ENCODE peak calls at places on chromosomes 4 and X, in four cellular contexts. Q is astrocyte of the hippocampus; P is body of pancreas; S is activated effector memory CD4-positive, alpha-beta T cell treated with Interleukin-2 at 50 U/mL for 16 hours. L is an unnamed sample.

GRCh38 chr4:140252144-140252741 is 98.3 kb upstream of the MAML3 start:
- DNase-seq in Q (peak), P (peak), S (no peak), L (no peak)

GRCh38 chrX:110021180-110022022 is 18.5 kb downstream of the TMEM164 start:
- DNase-seq in Q (peak), P (no peak), S (no peak), L (no peak)

GRCh38 chrX:48028091-48028490 is 21.3 kb downstream of the SPACA5 start:
- DNase-seq in Q (no peak), P (no peak), S (no peak), L (no peak)

GRCh38 chr4:155889946-155890345 is 13.6 kb upstream of the TDO2 start:
- DNase-seq in Q (no peak), P (no peak), S (no peak), L (no peak)

GRCh38 chr4:91837608-91838029 is 466.1 kb upstream of the GRID2 start:
- DNase-seq in Q (peak), P (no peak), S (no peak), L (no peak)

GRCh38 chr4:24651266-24651665 is 66.9 kb upstream of the DHX15 start:
- DNase-seq in Q (peak), P (no peak), S (no peak), L (no peak)

GRCh38 chr4:113820164-113820563 is 58.6 kb upstream of the CAMK2D start:
- DNase-seq in Q (no peak), P (no peak), S (no peak), L (no peak)

GRCh38 chrX:17415242-17415815 is 40.3 kb downstream of the NHS start:
- DNase-seq in Q (peak), P (no peak), S (no peak), L (no peak)

GRCh38 chrX:149060921-149061320 is 444.2 kb downstream of the IDS start:
- DNase-seq in Q (peak), P (no peak), S (no peak), L (no peak)

GRCh38 chr4:7423801-7424552 is 10.8 kb downstream of the PSAPL1 start:
- DNase-seq in Q (peak), P (no peak), S (no peak), L (peak)

GRCh38 chr4:31088600-31089230 is 368.5 kb downstream of the PCDH7 start:
- DNase-seq in Q (peak), P (no peak), S (no peak), L (no peak)

GRCh38 chr4:183098723-183099536 is at the start of gene WWC2:
- DNase-seq in Q (peak), P (peak), S (peak), L (peak)

GRCh38 chrX:40864972-40865371 is 129.6 kb upstream of the MED14 start:
- DNase-seq in Q (peak), P (no peak), S (no peak), L (no peak)

GRCh38 chr4:891747-892146 is 40.4 kb downstream of the GAK start:
- DNase-seq in Q (no peak), P (no peak), S (no peak), L (no peak)

GRCh38 chrX:72125331-72126047 is 6.2 kb downstream of the RTL5 start:
- DNase-seq in Q (no peak), P (no peak), S (no peak), L (no peak)

GRCh38 chr4:80161413-80162058 is 35.8 kb upstream of the PRDM8 start:
- DNase-seq in Q (no peak), P (no peak), S (no peak), L (no peak)

GRCh38 chrX:12113321-12113720 is 25.0 kb upstream of the FRMPD4 start:
- DNase-seq in Q (no peak), P (no peak), S (no peak), L (no peak)

GRCh38 chrX:130594453-130594916 is 192.7 kb downstream of the RBMX2 start:
- DNase-seq in Q (no peak), P (no peak), S (no peak), L (peak)